ENCODE peak calls at places on chromosomes 11 and 22, in seven cellular contexts. K is right lobe of liver; H is pancreas; Z is ovary; B is brain microvascular endothelial cell; T is CD4-positive, alpha-beta memory T cell; F is cardiac fibroblast. O is an unnamed sample.

GRCh38 chr11:9726313-9727022 is 62.6 kb downstream of the SWAP70 start:
- DNase-seq in Z (no peak), F (no peak), T (no peak), B (peak), H (no peak), K (no peak), O (no peak)

GRCh38 chr11:11027271-11027670 is 169.4 kb upstream of the ZBED5 start:
- DNase-seq in H (no peak), T (no peak), Z (no peak), F (peak), B (peak), K (no peak), O (no peak)

GRCh38 chr22:46726986-46727317 is 11.1 kb downstream of the CERK start:
- DNase-seq in F (no peak), H (no peak), Z (no peak), B (no peak), T (no peak), K (no peak), O (no peak)

GRCh38 chr11:68509105-68509504 is 48.6 kb downstream of the PPP6R3 start:
- DNase-seq in B (no peak), Z (no peak), F (peak), K (no peak), T (no peak), H (no peak), O (no peak)

GRCh38 chr22:38984224-38984623 is 2.1 kb downstream of the APOBEC3B start:
- DNase-seq in F (no peak), K (no peak), Z (no peak), B (no peak), H (no peak), T (no peak), O (no peak)

GRCh38 chr22:39530692-39531331 is 1.7 kb downstream of the RPS19BP1 start:
- DNase-seq in Z (peak), T (peak), F (peak), H (no peak), B (peak), K (no peak), O (peak)

GRCh38 chr22:46674367-46674781 is 54.2 kb downstream of the GRAMD4 start:
- DNase-seq in H (no peak), Z (no peak), B (no peak), T (peak), F (no peak), K (no peak), O (peak)

GRCh38 chr22:45995405-45996101 is 18.6 kb upstream of the WNT7B start:
- DNase-seq in Z (no peak), H (peak), K (no peak), B (no peak), T (no peak), F (no peak), O (no peak)

GRCh38 chr22:31192513-31192912 is 19.6 kb upstream of the LIMK2 start:
- DNase-seq in B (no peak), T (no peak), F (peak), Z (no peak), H (no peak), K (no peak), O (no peak)

GRCh38 chr11:61158691-61159381 is 2.4 kb downstream of the VPS37C start:
- DNase-seq in H (no peak), B (peak), K (no peak), F (peak), Z (no peak), T (no peak), O (no peak)

GRCh38 chr11:77821349-77821851 is 456 bp downstream of the AAMDC start:
- DNase-seq in Z (peak), T (peak), K (peak), F (peak), H (no peak), B (peak), O (peak)

GRCh38 chr22:44895296-44896055 is 114.3 kb downstream of the PHF21B start:
- DNase-seq in T (no peak), F (no peak), B (no peak), H (no peak), Z (no peak), K (no peak), O (no peak)

GRCh38 chr11:66051371-66051765 is 796 bp upstream of the SF3B2 start:
- DNase-seq in Z (peak), B (no peak), K (no peak), T (no peak), H (no peak), F (no peak), O (no peak)

GRCh38 chr11:14124345-14124744 is 161.8 kb downstream of the SPON1 start:
- DNase-seq in Z (no peak), F (no peak), B (no peak), T (no peak), K (no peak), H (no peak), O (no peak)

GRCh38 chr22:49574205-49574604 is 253.5 kb downstream of the BRD1 start:
- DNase-seq in K (no peak), H (no peak), F (no peak), Z (no peak), T (no peak), B (no peak), O (no peak)

GRCh38 chr11:95674669-95675358 is 114.8 kb downstream of the FAM76B start:
- DNase-seq in Z (no peak), T (no peak), K (no peak), B (no peak), F (no peak), H (no peak), O (peak)

GRCh38 chr11:2298795-2299747 is 2.6 kb downstream of the C11orf21 start:
- DNase-seq in T (no peak), F (peak), Z (no peak), B (no peak), K (peak), H (peak), O (no peak)

GRCh38 chr11:7490054-7490453 is 4.7 kb downstream of the OLFML1 start:
- DNase-seq in B (peak), T (no peak), H (no peak), K (no peak), F (peak), Z (no peak), O (no peak)

GRCh38 chr22:29704528-29705285 is 15.1 kb upstream of the CABP7 start:
- DNase-seq in F (peak), T (no peak), H (peak), Z (no peak), K (no peak), B (peak), O (no peak)

GRCh38 chr11:128343870-128344269 is 243.5 kb downstream of the ETS1 start:
- DNase-seq in B (no peak), K (no peak), Z (no peak), F (no peak), T (no peak), H (no peak), O (peak)

GRCh38 chr11:14179126-14179820 is 179.7 kb downstream of the RRAS2 start:
- DNase-seq in Z (no peak), B (no peak), H (no peak), T (no peak), K (no peak), F (peak), O (no peak)

GRCh38 chr11:81007046-81007445 is 1566.2 kb upstream of the TENM4 start:
- DNase-seq in K (no peak), T (no peak), H (no peak), B (peak), Z (no peak), F (peak), O (no peak)

GRCh38 chr11:61688368-61689163 is 8.4 kb downstream of the DAGLA start:
- DNase-seq in B (no peak), Z (no peak), H (no peak), K (no peak), T (no peak), F (peak), O (no peak)

GRCh38 chr11:2686360-2687222 is 13.2 kb downstream of the KCNQ1OT1 start:
- DNase-seq in K (peak), B (no peak), T (no peak), H (peak), Z (peak), F (no peak), O (no peak)

GRCh38 chr22:33101550-33101949 is 43.4 kb upstream of the SYN3 start:
- DNase-seq in Z (no peak), B (no peak), F (no peak), H (no peak), T (no peak), K (no peak), O (no peak)

GRCh38 chr11:11579012-11579755 is 42.6 kb downstream of the GALNT18 start:
- DNase-seq in B (no peak), Z (no peak), H (peak), F (no peak), K (peak), T (no peak), O (no peak)

GRCh38 chr22:30310881-30311771 is 15.6 kb downstream of the TBC1D10A start:
- DNase-seq in Z (peak), T (no peak), F (peak), K (peak), B (no peak), H (peak), O (no peak)

DNA sequence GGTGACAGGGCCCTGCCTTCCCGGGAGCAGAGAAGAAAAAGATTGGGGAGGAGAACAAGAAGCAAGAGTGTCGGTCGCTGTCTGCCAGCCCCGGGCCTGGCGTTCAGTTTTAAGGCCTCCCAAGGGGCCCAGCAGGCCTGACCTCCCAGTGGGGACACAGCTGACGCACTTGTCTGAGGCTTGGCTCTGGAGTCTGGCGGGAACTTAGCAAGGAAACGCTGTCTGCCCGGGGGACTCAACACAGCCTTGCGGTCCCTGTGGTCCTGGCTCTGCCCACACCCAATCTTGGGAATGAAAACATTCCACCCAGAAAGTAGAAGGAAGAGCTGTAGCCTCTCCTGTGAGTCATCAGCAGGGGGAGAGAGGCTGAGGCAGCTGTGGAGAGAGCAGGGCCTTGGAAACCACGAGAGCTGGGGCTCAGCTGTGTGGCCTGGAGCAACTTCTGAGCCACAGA is 54.4 kb downstream of the TRAF6 start:
- DNase-seq in T (no peak), Z (peak), F (peak), K (no peak), H (no peak), B (peak), O (no peak)
- H3K4me3 ChIP-seq in T (no peak), Z (no peak), F (no peak), K (no peak), H (no peak), B (no peak), O (no peak)

GRCh38 chr22:35651085-35651484 is 2.8 kb downstream of the APOL6 start:
- DNase-seq in Z (no peak), K (peak), T (no peak), H (no peak), F (no peak), B (no peak), O (no peak)

GRCh38 chr22:35645646-35646045 is 2.6 kb upstream of the APOL6 start:
- DNase-seq in T (no peak), F (no peak), K (peak), H (no peak), Z (no peak), B (no peak), O (no peak)

GRCh38 chr22:35649636-35650250 is 1.5 kb downstream of the APOL6 start:
- DNase-seq in B (no peak), T (no peak), F (no peak), K (peak), H (no peak), Z (no peak), O (no peak)

GRCh38 chr22:35649026-35649553 is 844 bp downstream of the APOL6 start:
- DNase-seq in K (peak), H (no peak), F (no peak), T (no peak), Z (no peak), B (no peak), O (no peak)

DNA sequence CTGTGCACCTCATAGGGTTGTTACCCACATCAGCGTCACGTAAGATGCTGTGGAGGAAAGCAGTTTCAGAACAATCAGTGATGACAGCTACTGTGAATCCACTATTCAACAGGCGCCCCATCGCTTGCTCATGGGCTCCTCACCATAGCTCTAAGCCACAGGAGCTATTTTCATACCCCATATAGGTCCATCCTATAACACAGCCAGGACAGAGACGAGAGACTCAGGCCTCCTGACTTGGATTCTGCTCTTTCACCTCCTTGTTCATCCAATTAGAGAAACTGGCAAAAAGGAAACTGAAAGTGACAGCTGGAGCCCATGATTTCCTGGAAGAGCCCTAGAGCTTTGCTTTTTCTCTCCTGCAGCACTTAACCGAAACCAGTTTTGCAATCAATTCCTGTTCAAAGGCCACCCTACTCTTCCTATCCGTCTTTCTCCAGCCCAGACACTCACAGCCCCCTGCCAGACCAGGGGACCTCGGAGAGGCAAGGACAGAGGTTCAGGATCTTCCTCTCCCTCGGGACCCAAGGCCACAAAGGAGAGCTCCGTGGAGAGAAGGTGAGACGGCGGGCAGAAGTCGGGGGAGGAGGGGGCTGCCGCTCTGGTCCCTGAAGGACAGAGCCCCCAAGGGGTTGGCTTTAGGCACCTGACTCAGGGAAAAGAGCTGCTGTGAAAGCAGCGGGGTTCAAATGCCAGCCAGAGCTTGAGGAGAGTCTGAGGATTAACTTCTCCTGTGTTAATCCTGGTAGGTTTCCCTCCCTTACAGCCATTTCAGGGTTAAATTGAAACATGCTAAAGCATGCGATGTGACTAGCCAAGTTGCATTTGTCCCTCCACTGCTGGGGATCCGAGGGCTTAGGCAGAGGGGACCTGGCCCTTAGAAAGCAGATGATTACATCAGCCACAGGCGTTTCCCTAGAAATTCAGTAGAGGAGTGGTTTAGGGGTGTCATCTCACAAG is at the start of gene APOL6:
- DNase-seq in T (peak), Z (peak), B (peak), H (no peak), F (peak), K (peak), O (peak)
- H3K4me3 ChIP-seq in T (peak), Z (peak), B (peak), H (peak), F (peak), K (peak), O (peak)

GRCh38 chr22:37335819-37336199 is 53.5 kb downstream of the CYTH4 start:
- DNase-seq in H (no peak), Z (no peak), K (no peak), T (no peak), F (no peak), B (no peak), O (no peak)

GRCh38 chr22:37334859-37335818 is 52.8 kb downstream of the CYTH4 start:
- DNase-seq in F (no peak), H (no peak), B (no peak), T (no peak), Z (no peak), K (no peak), O (no peak)

GRCh38 chr22:37331811-37332536 is 49.7 kb downstream of the CYTH4 start:
- DNase-seq in F (no peak), Z (no peak), K (no peak), H (no peak), B (no peak), T (no peak), O (no peak)

GRCh38 chr22:37334461-37334858 is 52.2 kb downstream of the CYTH4 start:
- DNase-seq in B (no peak), K (no peak), H (no peak), T (no peak), Z (no peak), F (no peak), O (no peak)

DNA sequence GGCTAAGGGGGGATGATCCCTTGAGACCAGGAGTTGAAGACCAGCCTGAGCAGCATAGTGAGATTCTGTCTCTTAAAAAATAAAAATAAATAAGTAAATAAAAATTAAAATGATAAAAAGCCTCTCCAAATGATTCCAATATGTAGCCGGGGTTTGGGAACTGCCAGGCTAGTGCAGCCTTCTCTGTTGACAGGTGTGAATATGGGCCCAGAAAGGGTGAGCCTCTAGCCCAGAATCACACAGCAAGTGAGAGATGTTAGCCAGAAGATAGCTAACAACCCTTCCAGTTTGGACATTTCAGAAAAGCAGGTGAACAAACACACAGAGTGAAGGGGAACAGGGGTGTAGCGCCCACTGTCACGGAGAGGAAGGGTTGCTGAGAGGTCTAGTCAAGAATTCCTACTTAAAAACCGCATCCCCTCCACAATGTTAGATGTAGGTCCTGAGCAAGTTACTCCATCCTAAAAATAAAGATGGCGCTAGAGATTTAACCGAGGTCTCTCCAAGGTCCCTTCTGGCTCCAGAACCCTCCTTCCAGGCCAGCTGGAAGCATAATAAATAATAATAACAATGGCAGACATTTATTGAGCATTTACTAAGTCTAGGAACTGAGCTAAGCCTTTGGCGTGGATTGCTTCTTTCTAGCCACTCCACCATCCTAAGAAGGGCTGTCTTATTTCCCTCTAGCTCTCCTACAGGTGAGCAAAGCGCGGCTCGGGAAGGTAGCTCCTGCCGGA is 51.6 kb downstream of the CYTH4 start:
- DNase-seq in T (no peak), Z (no peak), F (no peak), H (no peak), K (no peak), B (no peak), O (no peak)
- H3K4me3 ChIP-seq in T (no peak), Z (no peak), F (no peak), H (no peak), K (no peak), B (no peak), O (no peak)

GRCh38 chr11:118635237-118635591 is 27.8 kb downstream of the PHLDB1 start:
- DNase-seq in K (no peak), H (no peak), T (no peak), B (no peak), F (no peak), Z (no peak), O (no peak)
- H3K4me3 ChIP-seq in K (peak), H (no peak), T (no peak), B (no peak), F (no peak), Z (peak), O (no peak)

DNA sequence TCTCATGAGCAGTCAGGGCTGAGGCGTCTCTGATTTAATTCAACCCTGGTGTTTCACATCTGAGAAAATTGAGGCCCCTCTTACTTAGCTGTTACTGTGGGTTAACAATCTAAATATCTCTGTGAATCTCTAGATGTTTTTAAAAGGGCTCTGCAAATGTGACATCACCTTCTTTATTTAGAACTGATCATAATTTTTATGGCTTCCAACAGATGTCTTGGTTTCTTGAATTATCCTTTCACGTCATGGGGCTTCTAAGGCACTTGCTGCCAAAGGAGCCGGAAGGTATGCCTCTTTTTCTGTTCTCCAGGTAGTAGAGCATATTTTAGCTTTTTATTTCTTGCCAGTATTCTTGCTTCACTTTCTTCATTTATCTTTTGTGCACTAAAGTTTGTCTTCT is 76.1 kb upstream of the LIN7C start:
- DNase-seq in H (no peak), T (no peak), K (no peak), Z (no peak), B (no peak), F (no peak), O (no peak)
- H3K4me3 ChIP-seq in H (no peak), T (no peak), K (no peak), Z (no peak), B (no peak), F (no peak), O (no peak)

GRCh38 chr11:116193321-116194114 is 579.3 kb downstream of the BUD13 start:
- DNase-seq in B (peak), H (peak), Z (peak), T (no peak), K (no peak), F (peak), O (no peak)
- H3K4me3 ChIP-seq in B (peak), H (peak), Z (peak), T (no peak), K (peak), F (peak), O (no peak)

DNA sequence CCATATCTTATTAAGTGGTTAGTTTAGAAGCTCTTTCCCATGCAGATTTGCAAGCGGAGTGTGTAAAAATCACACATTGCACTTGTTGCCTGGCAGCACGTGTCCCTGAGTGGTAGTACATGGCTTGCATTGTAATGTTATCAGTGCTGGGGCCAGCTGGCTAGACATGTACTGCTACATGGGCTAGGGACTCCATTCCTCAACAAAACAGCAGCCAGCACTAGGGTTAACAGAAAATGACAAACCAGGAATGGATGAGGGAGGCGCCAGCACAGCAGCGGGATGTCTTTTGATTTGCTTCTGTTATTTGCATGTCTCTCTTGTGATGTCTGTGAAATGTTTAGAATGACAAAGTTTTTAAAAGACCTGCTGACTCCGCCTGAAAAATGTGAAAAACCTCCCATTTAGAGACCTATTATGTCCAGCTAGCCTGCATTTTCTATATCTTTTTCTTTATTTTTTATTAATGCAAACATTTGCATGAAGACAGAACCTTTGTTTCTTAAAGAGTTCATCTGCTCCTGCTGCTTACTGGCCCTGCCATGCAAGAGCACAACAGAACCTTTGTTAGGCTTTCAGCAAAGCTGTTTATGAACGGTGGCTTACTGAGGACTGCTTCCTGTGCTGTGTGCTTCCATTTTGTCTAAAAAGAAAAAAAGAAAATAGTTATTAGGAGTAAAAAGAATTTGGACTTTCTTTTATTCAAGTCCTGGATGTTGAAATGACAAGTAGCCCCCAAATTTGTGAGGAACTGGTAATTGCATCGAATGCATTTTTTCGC is 40.7 kb downstream of the CSTPP1 start:
- DNase-seq in K (no peak), T (no peak), H (no peak), F (no peak), Z (no peak), B (no peak), O (no peak)
- H3K4me3 ChIP-seq in K (no peak), T (no peak), H (no peak), F (no peak), Z (no peak), B (no peak), O (no peak)

O was measured in CD4-positive, CD25-positive, alpha-beta regulatory T cell.